ENCODE peak calls at places on chromosome 6, in seven cellular contexts. T, S, V, L, A, D and P are unnamed samples.

GRCh38 chr6:84193140-84193708 is 34.2 kb downstream of the CEP162 start:
- DNase-seq in T (no peak), S (no peak), V (peak; percentile 56), L (peak; percentile 83), A (no peak), D (no peak), P (peak; percentile 61)

GRCh38 chr6:122322824-122323223 is 76.6 kb upstream of the HSF2 start:
- DNase-seq in T (no peak), S (no peak), V (peak; percentile 49), L (peak; percentile 3), A (no peak), D (no peak), P (no peak)

GRCh38 chr6:39044181-39044580 is 4.4 kb upstream of the GLP1R start:
- DNase-seq in T (no peak), S (no peak), V (no peak), L (no peak), A (no peak), D (no peak), P (no peak)

GRCh38 chr6:4573958-4574481 is 202.2 kb upstream of the CDYL start:
- DNase-seq in T (no peak), S (no peak), V (peak; percentile 93), L (peak; percentile 88), A (no peak), D (no peak), P (no peak)

GRCh38 chr6:167781066-167781767 is 45.5 kb upstream of the AFDN start:
- DNase-seq in T (no peak), S (no peak), V (no peak), L (no peak), A (no peak), D (no peak), P (no peak)

GRCh38 chr6:17315262-17315661 is 34.1 kb downstream of the RBM24 start:
- DNase-seq in T (no peak), S (no peak), V (no peak), L (no peak), A (no peak), D (no peak), P (no peak)

GRCh38 chr6:110348956-110349565 is 9.1 kb downstream of the METTL24 start:
- DNase-seq in T (no peak), S (no peak), V (no peak), L (no peak), A (no peak), D (no peak), P (no peak)

GRCh38 chr6:30775104-30775503 is 30.8 kb upstream of the IER3 start:
- DNase-seq in T (no peak), S (no peak), V (no peak), L (no peak), A (no peak), D (no peak), P (no peak)

GRCh38 chr6:45566882-45567281 is 189.1 kb upstream of the SUPT3H start:
- DNase-seq in T (no peak), S (no peak), V (no peak), L (peak; percentile 41), A (no peak), D (no peak), P (no peak)

GRCh38 chr6:3965071-3965718 is 113.7 kb downstream of the FAM217A start:
- DNase-seq in T (no peak), S (no peak), V (no peak), L (no peak), A (no peak), D (no peak), P (no peak)

GRCh38 chr6:85706272-85706671 is 63.6 kb upstream of the SYNCRIP start:
- DNase-seq in T (no peak), S (no peak), V (no peak), L (no peak), A (no peak), D (no peak), P (no peak)

GRCh38 chr6:77025824-77026223 is 437.5 kb downstream of the HTR1B start:
- DNase-seq in T (no peak), S (no peak), V (no peak), L (no peak), A (no peak), D (no peak), P (no peak)

GRCh38 chr6:30687659-30688431 is 1.4 kb upstream of the PPP1R18 start:
- DNase-seq in T (peak; percentile 63), S (no peak), V (peak; percentile 65), L (peak; percentile 47), A (peak; percentile 55), D (no peak), P (no peak)

GRCh38 chr6:161583561-161583960 is 309.7 kb upstream of the AGPAT4 start:
- DNase-seq in T (no peak), S (no peak), V (peak; percentile 26), L (no peak), A (no peak), D (no peak), P (no peak)

GRCh38 chr6:34414999-34415858 is 10.6 kb downstream of the RPS10 start:
- DNase-seq in T (peak; percentile 75), S (peak; percentile 77), V (peak; percentile 83), L (peak; percentile 65), A (peak; percentile 75), D (peak; percentile 36), P (no peak)

GRCh38 chr6:1630771-1631217 is 21.1 kb downstream of the FOXC1 start:
- DNase-seq in T (no peak), S (peak; percentile 42), V (no peak), L (peak; percentile 88), A (peak; percentile 6), D (no peak), P (no peak)

GRCh38 chr6:82178084-82178758 is 69.3 kb downstream of the IBTK start:
- DNase-seq in T (no peak), S (no peak), V (peak; percentile 65), L (peak; percentile 55), A (no peak), D (no peak), P (no peak)

GRCh38 chr6:79872986-79873385 is 74.4 kb downstream of the ELOVL4 start:
- DNase-seq in T (no peak), S (no peak), V (peak; percentile 22), L (peak; percentile 64), A (no peak), D (no peak), P (peak; percentile 12)

GRCh38 chr6:139030539-139030938 is 2.0 kb downstream of the ABRACL start:
- DNase-seq in T (no peak), S (no peak), V (no peak), L (no peak), A (no peak), D (no peak), P (no peak)

GRCh38 chr6:162873537-162873936 is 145.8 kb downstream of the PACRG start:
- DNase-seq in T (no peak), S (no peak), V (no peak), L (no peak), A (no peak), D (no peak), P (no peak)

GRCh38 chr6:16130437-16130891 is 1.6 kb downstream of the MYLIP start:
- DNase-seq in T (no peak), S (no peak), V (no peak), L (no peak), A (no peak), D (peak; percentile 19), P (no peak)

GRCh38 chr6:71733970-71734899 is 152.1 kb upstream of the RIMS1 start:
- DNase-seq in T (no peak), S (no peak), V (peak; percentile 4), L (peak; percentile 4), A (no peak), D (no peak), P (no peak)

GRCh38 chr6:159852877-159853276 is 37.9 kb upstream of the MAS1 start:
- DNase-seq in T (no peak), S (no peak), V (peak; percentile 22), L (no peak), A (no peak), D (peak; percentile 7), P (no peak)

GRCh38 chr6:32255212-32256153 is 31.6 kb upstream of the NOTCH4 start:
- DNase-seq in T (peak; percentile 79), S (peak; percentile 53), V (peak; percentile 92), L (peak; percentile 93), A (peak; percentile 52), D (peak; percentile 69), P (peak; percentile 54)

GRCh38 chr6:73169111-73169510 is 56.2 kb downstream of the KHDC1L start:
- DNase-seq in T (no peak), S (no peak), V (peak; percentile 64), L (peak; percentile 9), A (no peak), D (no peak), P (no peak)

GRCh38 chr6:159978291-159979135 is 9.6 kb downstream of the IGF2R start:
- DNase-seq in T (no peak), S (peak; percentile 73), V (no peak), L (no peak), A (no peak), D (peak; percentile 73), P (no peak)

GRCh38 chr6:134892362-134892761 is 57.5 kb downstream of the ALDH8A1 start:
- DNase-seq in T (no peak), S (no peak), V (no peak), L (no peak), A (no peak), D (no peak), P (no peak)

GRCh38 chr6:24744911-24745310 is 26.0 kb upstream of the C6orf62 start:
- DNase-seq in T (no peak), S (no peak), V (no peak), L (no peak), A (no peak), D (no peak), P (no peak)

GRCh38 chr6:56484669-56485068 is 158.0 kb downstream of the DST start:
- DNase-seq in T (no peak), S (no peak), V (peak; percentile 49), L (peak; percentile 81), A (no peak), D (no peak), P (peak; percentile 82)

GRCh38 chr6:14440891-14441358 is 323.4 kb downstream of the CD83 start:
- DNase-seq in T (no peak), S (no peak), V (peak; percentile 34), L (no peak), A (peak; percentile 21), D (no peak), P (no peak)
- H3K4me3 ChIP-seq in T (no peak overlapping the region), S (no peak overlapping the region), V (no peak overlapping the region), L (no peak overlapping the region), A (peak overlapping the region; percentile 20), D (no peak overlapping the region), P (no peak overlapping the region)

DNA sequence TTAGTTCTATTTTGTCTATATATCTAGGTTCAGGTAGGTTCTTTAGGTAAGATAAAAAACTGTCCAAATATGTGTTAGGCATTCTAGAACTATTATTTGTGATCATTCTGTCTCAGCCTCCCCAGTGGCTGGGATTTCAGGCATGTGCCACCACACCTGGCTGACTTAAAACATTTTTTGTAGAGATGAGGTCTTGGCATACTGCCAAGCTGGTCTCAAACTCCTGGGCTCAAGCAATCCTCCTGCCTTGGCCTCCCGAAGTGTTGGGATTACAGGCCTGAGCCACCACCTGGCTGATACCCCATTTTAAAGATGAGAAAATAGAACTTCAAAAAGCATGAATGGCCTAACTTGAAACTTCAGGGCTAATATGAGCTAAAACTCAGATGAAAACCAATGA is 33.9 kb downstream of the LHFPL5 start:
- DNase-seq in T (no peak), S (no peak), V (no peak), L (no peak), A (no peak), D (no peak), P (no peak)
- H3K36me3 ChIP-seq in T (peaks cover 11% of the 10 kb centered on the region), S (peaks cover 3% of the 10 kb centered on the region), V (peaks cover 2% of the 10 kb centered on the region), L (peaks cover 11% of the 10 kb centered on the region), A (peaks cover 56% of the 10 kb centered on the region), D (peaks cover 16% of the 10 kb centered on the region), P (peaks cover 2% of the 10 kb centered on the region)

GRCh38 chr6:152863618-152864326 is 113.2 kb downstream of the VIP start:
- DNase-seq in T (peak; percentile 73), S (peak; percentile 70), V (peak; percentile 84), L (peak; percentile 74), A (peak; percentile 63), D (peak; percentile 41), P (peak; percentile 20)
- TF ChIP-seq CTCF in T (peak; percentile 77), S (peak; percentile 62), V (peak; percentile 60), L (peak; percentile 73), A (peak; percentile 59), D (peak; percentile 53), P (peak; percentile 66)

GRCh38 chr6:37521674-37522073 is 22.0 kb upstream of the CCDC167 start:
- DNase-seq in T (no peak), S (no peak), V (no peak), L (no peak), A (no peak), D (no peak), P (no peak)
- H3K4me3 ChIP-seq in T (no peak overlapping the region), S (no peak overlapping the region), V (no peak overlapping the region), L (no peak overlapping the region), A (no peak overlapping the region), D (no peak overlapping the region), P (no peak overlapping the region)